ENCODE peak calls at places on chromosomes 11 and 22, in ten cellular contexts. One of them, this sample, is unnamed.
A peak's percentile ranks its signal among the peaks of the same experiment; 100 is the strongest.

GRCh38 chr22:27839261-27839660 is 37.7 kb upstream of the MN1 start:
- DNase-seq in mesendoderm: no peak
- DNase-seq in cardiac muscle cell: peak; percentile 42
- DNase-seq in transverse colon: no peak
- DNase-seq in ovary: no peak
- DNase-seq in CD8-positive, alpha-beta memory T cell: no peak
- DNase-seq in neural progenitor cell: no peak
- DNase-seq in brain microvascular endothelial cell: no peak
- DNase-seq in heart right ventricle: no peak
- DNase-seq in heart left ventricle: no peak
- DNase-seq in this sample: peak; percentile 42

GRCh38 chr22:46138058-46138797 is 12.1 kb upstream of the PPARA start:
- DNase-seq in mesendoderm: no peak
- DNase-seq in heart right ventricle: no peak
- DNase-seq in cardiac muscle cell: no peak
- DNase-seq in heart left ventricle: no peak
- DNase-seq in neural progenitor cell: no peak
- DNase-seq in brain microvascular endothelial cell: no peak
- DNase-seq in transverse colon: no peak
- DNase-seq in ovary: peak; percentile 15
- DNase-seq in CD8-positive, alpha-beta memory T cell: no peak
- DNase-seq in this sample: no peak

GRCh38 chr11:66278396-66279091 is 569 bp downstream of the CNIH2 start:
- DNase-seq in neural progenitor cell: peak; percentile 69
- DNase-seq in ovary: no peak
- DNase-seq in heart right ventricle: no peak
- DNase-seq in heart left ventricle: no peak
- DNase-seq in cardiac muscle cell: peak; percentile 30
- DNase-seq in transverse colon: no peak
- DNase-seq in brain microvascular endothelial cell: peak; percentile 48
- DNase-seq in mesendoderm: peak; percentile 71
- DNase-seq in CD8-positive, alpha-beta memory T cell: no peak
- DNase-seq in this sample: no peak

GRCh38 chr11:66987158-66987620 is 12.1 kb downstream of the C11orf86 start:
- DNase-seq in cardiac muscle cell: no peak
- DNase-seq in heart right ventricle: no peak
- DNase-seq in transverse colon: no peak
- DNase-seq in brain microvascular endothelial cell: no peak
- DNase-seq in mesendoderm: peak; percentile 73
- DNase-seq in heart left ventricle: no peak
- DNase-seq in neural progenitor cell: no peak
- DNase-seq in CD8-positive, alpha-beta memory T cell: no peak
- DNase-seq in ovary: no peak
- DNase-seq in this sample: peak; percentile 91

GRCh38 chr22:42986115-42986514 is 28.8 kb downstream of the PACSIN2 start:
- DNase-seq in CD8-positive, alpha-beta memory T cell: no peak
- DNase-seq in ovary: no peak
- DNase-seq in cardiac muscle cell: no peak
- DNase-seq in heart right ventricle: no peak
- DNase-seq in neural progenitor cell: no peak
- DNase-seq in transverse colon: no peak
- DNase-seq in heart left ventricle: no peak
- DNase-seq in brain microvascular endothelial cell: no peak
- DNase-seq in mesendoderm: no peak
- DNase-seq in this sample: no peak

GRCh38 chr11:124761301-124762021 is 629 bp downstream of the ESAM start:
- DNase-seq in heart right ventricle: peak; percentile 81
- DNase-seq in cardiac muscle cell: no peak
- DNase-seq in ovary: no peak
- DNase-seq in CD8-positive, alpha-beta memory T cell: no peak
- DNase-seq in heart left ventricle: peak; percentile 75
- DNase-seq in mesendoderm: no peak
- DNase-seq in transverse colon: no peak
- DNase-seq in brain microvascular endothelial cell: no peak
- DNase-seq in neural progenitor cell: peak; percentile 58
- DNase-seq in this sample: peak; percentile 60

GRCh38 chr11:128692750-128693578 is 908 bp upstream of the FLI1 start:
- DNase-seq in heart right ventricle: peak; percentile 42
- DNase-seq in transverse colon: peak; percentile 27
- DNase-seq in ovary: no peak
- DNase-seq in brain microvascular endothelial cell: peak; percentile 42
- DNase-seq in heart left ventricle: peak; percentile 50
- DNase-seq in cardiac muscle cell: peak; percentile 71
- DNase-seq in neural progenitor cell: peak; percentile 60
- DNase-seq in CD8-positive, alpha-beta memory T cell: peak; percentile 36
- DNase-seq in mesendoderm: peak; percentile 76
- DNase-seq in this sample: peak; percentile 86

GRCh38 chr11:61769169-61769920 is 16.9 kb downstream of the MYRF start:
- DNase-seq in heart right ventricle: no peak
- DNase-seq in cardiac muscle cell: peak; percentile 76
- DNase-seq in transverse colon: no peak
- DNase-seq in mesendoderm: no peak
- DNase-seq in neural progenitor cell: peak; percentile 63
- DNase-seq in CD8-positive, alpha-beta memory T cell: no peak
- DNase-seq in ovary: peak; percentile 50
- DNase-seq in heart left ventricle: no peak
- DNase-seq in brain microvascular endothelial cell: peak; percentile 19
- DNase-seq in this sample: no peak

GRCh38 chr11:45852018-45852711 is 4.9 kb downstream of the CRY2 start:
- DNase-seq in CD8-positive, alpha-beta memory T cell: no peak
- DNase-seq in cardiac muscle cell: no peak
- DNase-seq in neural progenitor cell: no peak
- DNase-seq in heart right ventricle: peak; percentile 53
- DNase-seq in transverse colon: no peak
- DNase-seq in brain microvascular endothelial cell: no peak
- DNase-seq in heart left ventricle: peak; percentile 60
- DNase-seq in mesendoderm: peak; percentile 64
- DNase-seq in ovary: no peak
- DNase-seq in this sample: peak; percentile 81
- H3K4me3 ChIP-seq in CD8-positive, alpha-beta memory T cell: no peak overlapping the region
- H3K4me3 ChIP-seq in cardiac muscle cell: no peak overlapping the region
- H3K4me3 ChIP-seq in neural progenitor cell: no peak overlapping the region
- H3K4me3 ChIP-seq in heart right ventricle: no peak overlapping the region
- H3K4me3 ChIP-seq in transverse colon: no peak overlapping the region
- H3K4me3 ChIP-seq in brain microvascular endothelial cell: no peak overlapping the region
- H3K4me3 ChIP-seq in heart left ventricle: no peak overlapping the region
- H3K4me3 ChIP-seq in mesendoderm: no peak overlapping the region
- H3K4me3 ChIP-seq in ovary: no peak overlapping the region
- H3K4me3 ChIP-seq in this sample: no peak overlapping the region

GRCh38 chr11:63599211-63600122 is 14.8 kb downstream of the PLAAT3 start:
- DNase-seq in mesendoderm: peak; percentile 23
- DNase-seq in ovary: no peak
- DNase-seq in heart right ventricle: no peak
- DNase-seq in brain microvascular endothelial cell: peak; percentile 91
- DNase-seq in transverse colon: no peak
- DNase-seq in CD8-positive, alpha-beta memory T cell: no peak
- DNase-seq in neural progenitor cell: no peak
- DNase-seq in heart left ventricle: no peak
- DNase-seq in cardiac muscle cell: peak; percentile 59
- DNase-seq in this sample: no peak
- H3K27ac ChIP-seq in mesendoderm: no peak overlapping the region
- H3K27ac ChIP-seq in ovary: no peak overlapping the region
- H3K27ac ChIP-seq in heart right ventricle: no peak overlapping the region
- H3K27ac ChIP-seq in brain microvascular endothelial cell: no peak overlapping the region
- H3K27ac ChIP-seq in transverse colon: no peak overlapping the region
- H3K27ac ChIP-seq in CD8-positive, alpha-beta memory T cell: no peak overlapping the region
- H3K27ac ChIP-seq in neural progenitor cell: no peak overlapping the region
- H3K27ac ChIP-seq in heart left ventricle: no peak overlapping the region
- H3K27ac ChIP-seq in cardiac muscle cell: no peak overlapping the region
- H3K27ac ChIP-seq in this sample: no peak overlapping the region

GRCh38 chr22:19453718-19454117 is 6.2 kb upstream of the C22orf39 start:
- DNase-seq in CD8-positive, alpha-beta memory T cell: no peak
- DNase-seq in ovary: no peak
- DNase-seq in brain microvascular endothelial cell: no peak
- DNase-seq in mesendoderm: no peak
- DNase-seq in heart right ventricle: no peak
- DNase-seq in transverse colon: no peak
- DNase-seq in cardiac muscle cell: no peak
- DNase-seq in neural progenitor cell: no peak
- DNase-seq in heart left ventricle: no peak
- DNase-seq in this sample: no peak

GRCh38 chr22:19456541-19456940 is 9.0 kb upstream of the C22orf39 start:
- DNase-seq in neural progenitor cell: no peak
- DNase-seq in transverse colon: no peak
- DNase-seq in heart left ventricle: no peak
- DNase-seq in mesendoderm: no peak
- DNase-seq in cardiac muscle cell: no peak
- DNase-seq in CD8-positive, alpha-beta memory T cell: no peak
- DNase-seq in brain microvascular endothelial cell: no peak
- DNase-seq in heart right ventricle: no peak
- DNase-seq in ovary: no peak
- DNase-seq in this sample: no peak

GRCh38 chr22:19454156-19454555 is 6.6 kb upstream of the C22orf39 start:
- DNase-seq in heart right ventricle: no peak
- DNase-seq in cardiac muscle cell: no peak
- DNase-seq in brain microvascular endothelial cell: no peak
- DNase-seq in transverse colon: no peak
- DNase-seq in ovary: no peak
- DNase-seq in mesendoderm: no peak
- DNase-seq in heart left ventricle: no peak
- DNase-seq in CD8-positive, alpha-beta memory T cell: no peak
- DNase-seq in neural progenitor cell: no peak
- DNase-seq in this sample: no peak

GRCh38 chr22:19455033-19455432 is 7.5 kb upstream of the C22orf39 start:
- DNase-seq in heart left ventricle: no peak
- DNase-seq in transverse colon: no peak
- DNase-seq in heart right ventricle: no peak
- DNase-seq in brain microvascular endothelial cell: no peak
- DNase-seq in CD8-positive, alpha-beta memory T cell: no peak
- DNase-seq in neural progenitor cell: no peak
- DNase-seq in mesendoderm: no peak
- DNase-seq in ovary: no peak
- DNase-seq in cardiac muscle cell: no peak
- DNase-seq in this sample: no peak

GRCh38 chr22:19455585-19456370 is 8.3 kb upstream of the C22orf39 start:
- DNase-seq in cardiac muscle cell: peak; percentile 26
- DNase-seq in transverse colon: no peak
- DNase-seq in CD8-positive, alpha-beta memory T cell: no peak
- DNase-seq in brain microvascular endothelial cell: peak; percentile 11
- DNase-seq in mesendoderm: no peak
- DNase-seq in heart left ventricle: no peak
- DNase-seq in heart right ventricle: no peak
- DNase-seq in neural progenitor cell: no peak
- DNase-seq in ovary: no peak
- DNase-seq in this sample: no peak
- H3K4me3 ChIP-seq in cardiac muscle cell: no peak overlapping the region
- H3K4me3 ChIP-seq in transverse colon: no peak overlapping the region
- H3K4me3 ChIP-seq in CD8-positive, alpha-beta memory T cell: no peak overlapping the region
- H3K4me3 ChIP-seq in brain microvascular endothelial cell: no peak overlapping the region
- H3K4me3 ChIP-seq in mesendoderm: no peak overlapping the region
- H3K4me3 ChIP-seq in heart left ventricle: no peak overlapping the region
- H3K4me3 ChIP-seq in heart right ventricle: no peak overlapping the region
- H3K4me3 ChIP-seq in neural progenitor cell: no peak overlapping the region
- H3K4me3 ChIP-seq in ovary: no peak overlapping the region
- H3K4me3 ChIP-seq in this sample: no peak overlapping the region

GRCh38 chr11:86636275-86636674 is 36.1 kb downstream of the ME3 start:
- DNase-seq in brain microvascular endothelial cell: no peak
- DNase-seq in ovary: no peak
- DNase-seq in heart left ventricle: no peak
- DNase-seq in mesendoderm: peak; percentile 38
- DNase-seq in transverse colon: no peak
- DNase-seq in neural progenitor cell: no peak
- DNase-seq in heart right ventricle: no peak
- DNase-seq in cardiac muscle cell: no peak
- DNase-seq in CD8-positive, alpha-beta memory T cell: no peak
- DNase-seq in this sample: peak; percentile 26
- H3K27ac ChIP-seq in brain microvascular endothelial cell: no peak overlapping the region
- H3K27ac ChIP-seq in ovary: no peak overlapping the region
- H3K27ac ChIP-seq in heart left ventricle: no peak overlapping the region
- H3K27ac ChIP-seq in mesendoderm: no peak overlapping the region
- H3K27ac ChIP-seq in transverse colon: no peak overlapping the region
- H3K27ac ChIP-seq in neural progenitor cell: no peak overlapping the region
- H3K27ac ChIP-seq in heart right ventricle: no peak overlapping the region
- H3K27ac ChIP-seq in cardiac muscle cell: no peak overlapping the region
- H3K27ac ChIP-seq in CD8-positive, alpha-beta memory T cell: no peak overlapping the region
- H3K27ac ChIP-seq in this sample: no peak overlapping the region

GRCh38 chr11:86041975-86042378 is 26.9 kb downstream of the PICALM start:
- DNase-seq in heart right ventricle: peak; percentile 89
- DNase-seq in neural progenitor cell: peak; percentile 88
- DNase-seq in CD8-positive, alpha-beta memory T cell: peak; percentile 68
- DNase-seq in mesendoderm: peak; percentile 93
- DNase-seq in transverse colon: peak; percentile 66
- DNase-seq in cardiac muscle cell: peak; percentile 95
- DNase-seq in ovary: peak; percentile 59
- DNase-seq in brain microvascular endothelial cell: peak; percentile 91
- DNase-seq in heart left ventricle: peak; percentile 79
- DNase-seq in this sample: peak; percentile 85
- H3K4me3 ChIP-seq in heart right ventricle: peak overlapping the region; percentile 42
- H3K4me3 ChIP-seq in neural progenitor cell: no peak overlapping the region
- H3K4me3 ChIP-seq in CD8-positive, alpha-beta memory T cell: no peak overlapping the region
- H3K4me3 ChIP-seq in mesendoderm: no peak overlapping the region
- H3K4me3 ChIP-seq in transverse colon: no peak overlapping the region
- H3K4me3 ChIP-seq in cardiac muscle cell: no peak overlapping the region
- H3K4me3 ChIP-seq in ovary: peak overlapping the region; percentile 6
- H3K4me3 ChIP-seq in brain microvascular endothelial cell: no peak overlapping the region
- H3K4me3 ChIP-seq in heart left ventricle: peak overlapping the region; percentile 40
- H3K4me3 ChIP-seq in this sample: no peak overlapping the region

DNA sequence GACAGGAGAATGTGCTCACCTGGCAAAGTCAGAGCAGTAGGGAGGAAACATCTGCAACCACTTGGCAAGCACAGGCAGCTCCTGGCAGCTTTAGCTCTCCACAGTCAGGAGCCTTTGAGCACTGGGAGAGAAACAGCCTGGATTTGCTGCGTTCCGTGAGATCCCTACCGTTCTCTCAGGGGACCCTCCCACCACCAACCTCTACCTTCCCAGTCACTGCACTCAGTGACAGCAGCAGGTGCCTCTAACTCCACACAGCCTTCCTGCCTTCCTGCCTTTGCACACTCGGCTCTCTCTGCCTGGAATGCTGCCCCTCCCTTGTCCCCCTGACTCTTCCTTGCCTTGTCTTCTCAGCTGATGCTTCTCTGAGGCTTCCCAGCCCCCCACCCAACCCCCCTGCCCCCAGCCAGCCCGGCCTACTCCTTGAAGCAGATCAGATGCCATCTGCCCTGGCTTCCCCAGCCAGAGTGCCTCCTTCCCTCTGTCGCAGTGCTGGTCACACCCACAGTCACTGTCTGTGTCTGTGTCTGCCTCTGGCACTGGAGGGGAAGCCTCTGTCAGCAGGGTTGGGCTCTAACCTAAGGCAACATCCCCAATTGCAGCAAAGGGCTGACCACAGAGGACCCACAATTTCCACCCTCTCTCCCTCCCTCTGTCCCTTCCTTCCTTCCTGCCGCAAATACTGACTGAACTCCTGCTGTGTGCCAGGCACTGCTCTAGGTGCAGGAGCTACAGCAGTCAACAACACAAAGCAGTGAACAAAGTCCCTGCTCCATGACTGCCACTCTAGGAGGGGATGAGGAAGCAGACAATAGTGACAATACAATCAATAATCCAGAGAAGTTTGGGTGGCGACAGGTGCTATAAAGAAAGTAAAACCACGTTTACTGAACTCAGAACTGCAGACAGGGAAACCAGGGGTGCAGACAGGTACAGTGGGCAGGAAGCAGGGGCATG is 14.8 kb upstream of the TSKU start:
- DNase-seq in CD8-positive, alpha-beta memory T cell: no peak
- DNase-seq in heart right ventricle: no peak
- DNase-seq in neural progenitor cell: no peak
- DNase-seq in brain microvascular endothelial cell: no peak
- DNase-seq in transverse colon: peak; percentile 66
- DNase-seq in mesendoderm: peak; percentile 87
- DNase-seq in heart left ventricle: no peak
- DNase-seq in cardiac muscle cell: peak; percentile 34
- DNase-seq in ovary: no peak
- DNase-seq in this sample: peak; percentile 82
- H3K27ac ChIP-seq in CD8-positive, alpha-beta memory T cell: no peak overlapping the region
- H3K27ac ChIP-seq in heart right ventricle: no peak overlapping the region
- H3K27ac ChIP-seq in neural progenitor cell: no peak overlapping the region
- H3K27ac ChIP-seq in brain microvascular endothelial cell: no peak overlapping the region
- H3K27ac ChIP-seq in transverse colon: peak overlapping the region; percentile 87
- H3K27ac ChIP-seq in mesendoderm: peak overlapping the region; percentile 96
- H3K27ac ChIP-seq in heart left ventricle: peak overlapping the region; percentile 24
- H3K27ac ChIP-seq in cardiac muscle cell: no peak overlapping the region
- H3K27ac ChIP-seq in ovary: no peak overlapping the region
- H3K27ac ChIP-seq in this sample: peak overlapping the region; percentile 12

GRCh38 chr11:33016654-33017053 is 976 bp downstream of the DEPDC7 start:
- DNase-seq in cardiac muscle cell: no peak
- DNase-seq in transverse colon: no peak
- DNase-seq in brain microvascular endothelial cell: no peak
- DNase-seq in neural progenitor cell: no peak
- DNase-seq in ovary: no peak
- DNase-seq in mesendoderm: no peak
- DNase-seq in CD8-positive, alpha-beta memory T cell: no peak
- DNase-seq in heart right ventricle: no peak
- DNase-seq in heart left ventricle: no peak
- DNase-seq in this sample: no peak
- H3K4me3 ChIP-seq in cardiac muscle cell: peak overlapping the region; percentile 30
- H3K4me3 ChIP-seq in transverse colon: peak overlapping the region; percentile 61
- H3K4me3 ChIP-seq in brain microvascular endothelial cell: peak overlapping the region; percentile 66
- H3K4me3 ChIP-seq in neural progenitor cell: peak overlapping the region; percentile 50
- H3K4me3 ChIP-seq in ovary: peak overlapping the region; percentile 51
- H3K4me3 ChIP-seq in mesendoderm: no peak overlapping the region
- H3K4me3 ChIP-seq in CD8-positive, alpha-beta memory T cell: no peak overlapping the region
- H3K4me3 ChIP-seq in heart right ventricle: peak overlapping the region; percentile 58
- H3K4me3 ChIP-seq in heart left ventricle: peak overlapping the region; percentile 64
- H3K4me3 ChIP-seq in this sample: peak overlapping the region; percentile 77